ENCODE peak calls at places on chromosomes 3 and 15, in six cellular contexts. L is neural crest cell, G is HepG2, Q is cardiac fibroblast, D is H9, K is left lung. R is an unnamed sample.

GRCh38 chr3:152104847-152105415 is 163.8 kb upstream of the MBNL1 start:
- DNase-seq in K (no peak), Q (no peak), G (no peak), L (no peak), D (no peak), R (no peak)

GRCh38 chr3:151282921-151283320 is 4.6 kb upstream of the P2RY14 start:
- DNase-seq in K (no peak), L (no peak), Q (peak), G (peak), D (no peak), R (no peak)

GRCh38 chr3:189303584-189303983 is 131.8 kb downstream of the TPRG1 start:
- DNase-seq in K (no peak), D (no peak), L (no peak), G (no peak), Q (no peak), R (no peak)

GRCh38 chr3:71537211-71537611 is 46.3 kb downstream of the FOXP1 start:
- DNase-seq in K (peak), G (no peak), L (no peak), D (no peak), Q (peak), R (peak)

GRCh38 chr15:42138968-42139386 is 17.5 kb downstream of the PLA2G4F start:
- DNase-seq in G (peak), Q (no peak), L (no peak), D (peak), K (no peak), R (no peak)

GRCh38 chr3:39315420-39315819 is 14.1 kb upstream of the CCR8 start:
- DNase-seq in D (no peak), K (no peak), L (no peak), G (no peak), Q (no peak), R (no peak)

GRCh38 chr3:23055733-23056376 is 147.3 kb upstream of the UBE2E2 start:
- DNase-seq in Q (peak), G (no peak), D (no peak), K (no peak), L (no peak), R (no peak)

GRCh38 chr3:45906681-45907220 is 20.4 kb downstream of the CCR9 start:
- DNase-seq in L (no peak), K (no peak), D (peak), Q (peak), G (peak), R (no peak)

GRCh38 chr15:35979608-35980007 is 433.6 kb upstream of the DPH6 start:
- DNase-seq in D (no peak), L (no peak), K (no peak), G (no peak), Q (no peak), R (no peak)

GRCh38 chr3:69143605-69144004 is 21.2 kb upstream of the LMOD3 start:
- DNase-seq in L (no peak), Q (no peak), G (no peak), K (no peak), D (no peak), R (no peak)

GRCh38 chr3:5294360-5294759 is 106.9 kb downstream of the EDEM1 start:
- DNase-seq in D (no peak), G (no peak), K (no peak), Q (no peak), L (no peak), R (no peak)

GRCh38 chr3:129211772-129212171 is 28.1 kb upstream of the CNBP start:
- DNase-seq in D (peak), L (no peak), G (peak), K (peak), Q (peak), R (peak)

GRCh38 chr15:55247766-55248427 is 41.7 kb downstream of the RAB27A start:
- DNase-seq in D (no peak), L (no peak), Q (no peak), K (peak), G (no peak), R (no peak)

GRCh38 chr3:473284-473800 is 276.8 kb downstream of the CHL1 start:
- DNase-seq in K (no peak), D (no peak), L (no peak), G (no peak), Q (no peak), R (no peak)

GRCh38 chr3:72018339-72018984 is 233.5 kb upstream of the PROK2 start:
- DNase-seq in K (no peak), G (no peak), L (no peak), D (no peak), Q (peak), R (no peak)

GRCh38 chr3:46276497-46277099 is 34.3 kb downstream of the CCR3 start:
- DNase-seq in K (peak), D (peak), G (peak), Q (no peak), L (peak), R (no peak)

GRCh38 chr3:1087066-1087555 is 5.7 kb upstream of the CNTN6 start:
- DNase-seq in G (no peak), L (no peak), K (peak), Q (peak), D (no peak), R (no peak)

GRCh38 chr3:29050155-29050554 is 230.7 kb upstream of the RBMS3 start:
- DNase-seq in Q (no peak), D (no peak), L (no peak), G (no peak), K (no peak), R (no peak)
- TF ChIP-seq CTCF in Q (no peak), D (no peak), L (no peak), G (no peak), K (no peak), R (no peak)

DNA sequence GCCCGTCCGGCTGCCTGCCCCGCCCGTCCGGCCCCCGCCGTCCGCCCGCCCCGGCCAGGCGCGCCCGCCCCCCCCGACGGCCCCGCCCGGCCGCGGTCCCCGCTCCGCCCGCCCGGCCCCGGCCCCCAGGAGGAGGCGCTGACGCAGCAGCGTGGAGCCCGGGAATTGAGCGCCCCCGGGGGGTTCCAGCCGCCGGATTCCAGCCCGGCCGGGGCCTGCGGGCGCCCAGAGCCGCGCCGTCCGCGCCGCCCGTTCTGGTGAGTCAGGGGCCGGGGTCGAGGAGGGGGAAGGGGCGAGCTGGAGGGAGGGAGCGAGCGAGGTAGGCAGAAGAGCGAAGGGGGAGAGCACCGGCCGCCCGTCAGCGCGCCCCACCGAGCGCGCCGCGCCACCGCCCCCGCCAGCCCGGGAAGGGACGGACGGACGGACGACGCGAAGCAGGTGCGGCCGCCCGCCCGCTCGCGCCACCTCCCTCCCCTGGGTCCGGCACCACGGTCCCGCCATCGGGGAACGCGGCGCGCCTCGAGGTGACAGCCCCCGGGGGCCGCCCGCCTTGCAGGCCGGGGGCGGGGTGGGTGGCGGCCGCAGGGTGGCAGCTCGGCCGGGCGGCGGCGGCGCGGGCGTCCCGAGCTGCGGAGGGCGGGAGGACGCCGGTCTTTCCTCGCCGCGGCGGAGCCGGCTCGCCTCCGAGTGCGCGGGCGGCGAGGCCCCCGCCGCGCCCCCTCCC is 421 bp downstream of the BAHD1 start:
- DNase-seq in D (no peak), G (no peak), Q (no peak), K (no peak), L (peak), R (no peak)
- TF ChIP-seq CTCF in D (no peak), G (no peak), Q (no peak), K (no peak), L (no peak), R (no peak)

GRCh38 chr15:92200891-92201290 is 192.8 kb upstream of the ST8SIA2 start:
- DNase-seq in D (peak), G (no peak), K (no peak), Q (no peak), L (no peak), R (no peak)

DNA sequence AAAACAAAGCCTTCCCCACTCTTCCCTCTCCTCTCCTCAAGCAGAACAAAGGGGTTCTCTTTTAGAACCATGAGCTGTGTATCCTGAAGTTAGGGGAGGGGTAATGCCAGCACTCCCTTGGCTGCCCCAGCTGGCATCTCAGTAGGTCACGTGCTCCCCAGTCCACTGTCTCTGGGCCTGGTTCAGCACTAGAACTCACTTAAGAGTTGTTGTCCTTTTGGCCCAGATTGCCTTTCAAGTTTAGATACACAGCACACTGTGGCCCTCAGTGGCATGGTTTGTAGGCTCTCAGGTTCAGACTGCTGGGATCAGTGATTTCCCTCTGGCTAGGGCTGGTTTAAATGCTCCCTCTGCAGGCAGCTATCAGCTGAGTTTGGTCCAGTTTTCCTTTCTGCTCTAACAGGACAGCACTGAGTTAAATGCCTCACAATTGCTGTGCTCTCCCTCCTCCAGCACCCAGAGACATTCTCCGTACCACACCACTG is 188.4 kb upstream of the ST8SIA2 start:
- DNase-seq in Q (no peak), D (peak), K (no peak), G (peak), L (no peak), R (no peak)
- TF ChIP-seq CTCF in Q (no peak), D (peak), K (no peak), G (peak), L (no peak), R (no peak)

GRCh38 chr3:11953350-11953749 is 50.8 kb upstream of the SYN2 start:
- DNase-seq in G (no peak), K (no peak), Q (no peak), L (no peak), D (no peak), R (no peak)

GRCh38 chr3:11953778-11954177 is 50.4 kb upstream of the SYN2 start:
- DNase-seq in Q (no peak), K (no peak), G (no peak), D (no peak), L (no peak), R (no peak)

GRCh38 chr3:11954312-11954934 is 49.8 kb upstream of the SYN2 start:
- DNase-seq in L (no peak), K (no peak), Q (peak), D (no peak), G (no peak), R (no peak)

GRCh38 chr3:11956781-11957180 is 47.4 kb upstream of the SYN2 start:
- DNase-seq in G (no peak), L (no peak), D (no peak), Q (no peak), K (no peak), R (no peak)
- TF ChIP-seq CTCF in G (no peak), L (no peak), D (no peak), Q (no peak), K (no peak), R (no peak)

GRCh38 chr3:169604568-169604967 is 58.9 kb downstream of the MECOM start:
- DNase-seq in G (no peak), K (no peak), D (peak), L (no peak), Q (peak), R (no peak)
- TF ChIP-seq CTCF in G (no peak), K (no peak), D (peak), L (no peak), Q (peak), R (no peak)

GRCh38 chr15:61624950-61625349 is 395.8 kb upstream of the RORA start:
- DNase-seq in D (no peak), K (no peak), Q (no peak), L (no peak), G (no peak), R (no peak)

GRCh38 chr15:61623746-61624145 is 394.6 kb upstream of the RORA start:
- DNase-seq in G (no peak), Q (no peak), L (no peak), D (no peak), K (no peak), R (no peak)

GRCh38 chr15:61621865-61622264 is 392.8 kb upstream of the RORA start:
- DNase-seq in G (no peak), L (no peak), Q (no peak), K (no peak), D (no peak), R (no peak)

DNA sequence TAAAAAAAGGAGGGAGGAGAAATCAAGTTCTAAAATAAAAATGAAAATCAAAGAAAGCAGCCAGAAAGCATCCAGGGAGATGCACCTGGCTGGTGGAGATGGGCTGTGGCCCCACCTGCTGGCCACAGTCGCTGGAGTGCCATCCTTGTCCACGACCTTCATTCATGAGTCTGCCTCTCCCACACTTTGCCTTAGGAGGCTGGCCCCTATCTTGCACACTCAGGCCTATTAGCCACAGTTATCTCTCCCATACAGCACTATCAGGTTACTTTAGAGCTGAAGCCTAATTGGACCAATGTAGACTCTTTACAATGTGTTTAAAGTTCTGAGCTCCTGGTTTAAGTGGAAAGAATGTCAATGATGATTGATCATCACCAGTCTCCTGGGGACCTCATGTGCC is 392.0 kb upstream of the RORA start:
- DNase-seq in L (peak), G (peak), K (no peak), Q (peak), D (peak), R (no peak)
- TF ChIP-seq CTCF in L (peak), G (peak), K (no peak), Q (peak), D (peak), R (no peak)

GRCh38 chr15:44195151-44195740 is at the start of gene FRMD5:
- DNase-seq in L (peak), Q (peak), G (peak), K (peak), D (peak), R (peak)

GRCh38 chr15:44193651-44194396 is 1.2 kb downstream of the FRMD5 start:
- DNase-seq in L (no peak), K (no peak), Q (peak), D (peak), G (no peak), R (no peak)

GRCh38 chr15:44199393-44199792 is 4.3 kb upstream of the FRMD5 start:
- DNase-seq in L (no peak), G (peak), D (no peak), Q (no peak), K (no peak), R (no peak)

GRCh38 chr15:44188810-44189209 is 6.3 kb downstream of the FRMD5 start:
- DNase-seq in D (no peak), G (no peak), L (no peak), Q (no peak), K (no peak), R (no peak)

DNA sequence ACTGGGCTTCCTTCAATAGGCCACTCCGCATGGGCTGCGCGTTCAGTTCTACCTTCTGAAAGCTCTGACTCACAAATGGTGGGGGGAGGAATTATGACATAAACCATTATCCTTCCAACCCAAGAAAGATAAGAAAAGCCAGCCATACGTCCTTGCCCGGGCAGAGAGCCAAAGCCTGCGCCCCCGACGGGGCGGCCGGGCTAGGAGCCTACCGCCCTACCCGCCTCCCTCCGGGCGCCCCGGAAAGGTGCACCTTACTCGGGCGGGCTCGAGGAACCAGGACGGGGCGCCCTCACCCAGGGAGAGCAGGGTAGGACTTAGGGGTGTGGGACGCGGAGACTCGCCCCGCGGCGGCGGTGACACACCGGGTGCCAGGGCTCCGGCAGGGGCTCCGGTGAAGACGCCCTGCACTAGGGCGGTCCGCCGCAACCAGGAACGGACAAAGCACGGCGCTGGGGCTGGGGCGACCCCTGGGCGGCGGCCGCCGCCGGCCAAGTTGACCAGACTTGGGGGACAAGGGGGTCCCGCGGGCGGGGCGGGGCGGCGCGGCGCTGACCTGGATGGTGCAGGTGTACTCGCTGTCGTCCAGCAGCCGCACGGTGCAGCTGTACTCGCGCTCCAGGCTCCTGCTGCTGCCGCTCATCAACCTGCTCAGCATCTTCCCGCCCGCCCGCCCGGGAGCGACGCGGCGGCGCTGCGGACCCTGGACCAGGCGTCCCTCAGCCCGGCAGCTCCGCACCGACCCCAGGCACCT is 497 bp downstream of the FRMD5 start:
- DNase-seq in G (no peak), L (no peak), K (peak), D (no peak), Q (peak), R (no peak)
- TF ChIP-seq CTCF in G (no peak), L (no peak), K (no peak), D (no peak), Q (no peak), R (no peak)

GRCh38 chr3:169529013-169529412 is 134.5 kb downstream of the MECOM start:
- DNase-seq in Q (no peak), D (no peak), K (no peak), G (no peak), L (no peak), R (no peak)
- TF ChIP-seq CTCF in Q (no peak), D (no peak), K (no peak), G (no peak), L (no peak), R (no peak)

DNA sequence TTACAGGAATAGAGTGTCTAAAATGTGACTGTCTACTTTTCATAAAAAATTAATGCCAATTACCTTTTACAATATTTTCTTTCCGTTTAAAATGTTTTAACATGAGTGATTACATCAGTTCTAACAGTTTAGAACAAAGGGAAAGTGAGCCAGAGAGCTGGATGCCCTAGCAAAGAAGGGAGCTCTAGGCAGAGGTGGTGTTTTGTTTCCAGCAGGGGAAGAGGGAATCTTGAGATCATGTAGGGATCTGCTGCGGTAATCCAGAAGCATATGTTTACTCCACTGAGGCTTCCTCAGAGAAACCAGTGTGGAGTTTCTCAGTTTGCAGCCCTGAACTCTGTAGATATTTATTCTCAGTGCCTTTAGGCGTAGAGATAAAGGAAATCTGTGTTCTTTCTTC is 399.3 kb downstream of the NLGN1 start:
- DNase-seq in G (no peak), D (no peak), Q (no peak), K (no peak), L (no peak), R (no peak)
- TF ChIP-seq CTCF in G (no peak), D (no peak), Q (no peak), K (no peak), L (no peak), R (no peak)